ENCODE peak calls at places on chromosomes 3 and 15, in four cellular contexts. One of them, this sample, is unnamed.

GRCh38 chr3:46284981-46285683 is 42.9 kb downstream of the CCR3 start:
- DNase-seq in K562: no peak
- DNase-seq in GM12878: no peak
- DNase-seq in GM12891: no peak
- DNase-seq in this sample: no peak

GRCh38 chr15:80861776-80862175 is 82.6 kb downstream of the CEMIP start:
- DNase-seq in K562: no peak
- DNase-seq in GM12878: no peak
- DNase-seq in GM12891: no peak
- DNase-seq in this sample: no peak

GRCh38 chr3:12351145-12351544 is 62.3 kb downstream of the PPARG start:
- DNase-seq in K562: no peak
- DNase-seq in GM12878: no peak
- DNase-seq in GM12891: no peak
- DNase-seq in this sample: peak

GRCh38 chr3:10707089-10707983 is 108.7 kb upstream of the SLC6A11 start:
- DNase-seq in K562: no peak
- DNase-seq in GM12878: no peak
- DNase-seq in GM12891: no peak
- DNase-seq in this sample: no peak

GRCh38 chr15:68349173-68349572 is 71.6 kb downstream of the FEM1B start:
- DNase-seq in K562: no peak
- DNase-seq in GM12878: no peak
- DNase-seq in GM12891: no peak
- DNase-seq in this sample: no peak

GRCh38 chr3:63995056-63995576 is 28.2 kb downstream of the PSMD6 start:
- DNase-seq in K562: no peak
- DNase-seq in GM12878: no peak
- DNase-seq in GM12891: no peak
- DNase-seq in this sample: peak

GRCh38 chr3:194134231-194134756 is 1.7 kb upstream of the HES1 start:
- DNase-seq in K562: peak
- DNase-seq in GM12878: no peak
- DNase-seq in GM12891: no peak
- DNase-seq in this sample: peak

GRCh38 chr3:127074900-127075360 is 92.0 kb downstream of the PLXNA1 start:
- DNase-seq in K562: no peak
- DNase-seq in GM12878: peak
- DNase-seq in GM12891: peak
- DNase-seq in this sample: no peak

GRCh38 chr3:188956839-188957489 is 214.8 kb upstream of the TPRG1 start:
- DNase-seq in K562: peak
- DNase-seq in GM12878: no peak
- DNase-seq in GM12891: no peak
- DNase-seq in this sample: peak

GRCh38 chr3:31407665-31408064 is 125.1 kb upstream of the STT3B start:
- DNase-seq in K562: no peak
- DNase-seq in GM12878: no peak
- DNase-seq in GM12891: no peak
- DNase-seq in this sample: no peak

GRCh38 chr15:60392601-60392985 is 5.2 kb downstream of the ANXA2 start:
- DNase-seq in K562: no peak
- DNase-seq in GM12878: no peak
- DNase-seq in GM12891: no peak
- DNase-seq in this sample: no peak

GRCh38 chr15:98850991-98851776 is 156.4 kb downstream of the PGPEP1L start:
- DNase-seq in K562: peak
- DNase-seq in GM12878: no peak
- DNase-seq in GM12891: no peak
- DNase-seq in this sample: peak

GRCh38 chr15:36465304-36465703 is 114.1 kb upstream of the CDIN1 start:
- DNase-seq in K562: no peak
- DNase-seq in GM12878: no peak
- DNase-seq in GM12891: no peak
- DNase-seq in this sample: no peak

GRCh38 chr15:77538011-77538410 is 94.7 kb downstream of the LINGO1 start:
- DNase-seq in K562: no peak
- DNase-seq in GM12878: peak
- DNase-seq in GM12891: peak
- DNase-seq in this sample: no peak

GRCh38 chr3:70571696-70572095 is 259.3 kb upstream of the MDFIC2 start:
- DNase-seq in K562: no peak
- DNase-seq in GM12878: no peak
- DNase-seq in GM12891: no peak
- DNase-seq in this sample: no peak

GRCh38 chr3:49339593-49339946 is 283 bp downstream of the USP4 start:
- DNase-seq in K562: peak
- DNase-seq in GM12878: no peak
- DNase-seq in GM12891: no peak
- DNase-seq in this sample: no peak

GRCh38 chr3:32977842-32978241 is 26.4 kb downstream of the CCR4 start:
- DNase-seq in K562: no peak
- DNase-seq in GM12878: no peak
- DNase-seq in GM12891: no peak
- DNase-seq in this sample: no peak

GRCh38 chr15:84582583-84583157 is 18.1 kb upstream of the ZSCAN2 start:
- DNase-seq in K562: no peak
- DNase-seq in GM12878: no peak
- DNase-seq in GM12891: no peak
- DNase-seq in this sample: no peak

GRCh38 chr15:53446376-53446775 is 313.1 kb downstream of the WDR72 start:
- DNase-seq in K562: no peak
- DNase-seq in GM12878: no peak
- DNase-seq in GM12891: no peak
- DNase-seq in this sample: no peak

GRCh38 chr15:100628746-100629145 is 26.4 kb downstream of the ASB7 start:
- DNase-seq in K562: no peak
- DNase-seq in GM12878: no peak
- DNase-seq in GM12891: no peak
- DNase-seq in this sample: no peak

GRCh38 chr3:42094128-42094527 is 3.0 kb downstream of the TRAK1 start:
- DNase-seq in K562: no peak
- DNase-seq in GM12878: peak
- DNase-seq in GM12891: no peak
- DNase-seq in this sample: no peak

GRCh38 chr3:105608623-105609022 is 241.9 kb downstream of the ALCAM start:
- DNase-seq in K562: no peak
- DNase-seq in GM12878: no peak
- DNase-seq in GM12891: no peak
- DNase-seq in this sample: no peak

GRCh38 chr15:58839485-58839884 is 68.4 kb downstream of the MINDY2 start:
- DNase-seq in K562: no peak
- DNase-seq in GM12878: no peak
- DNase-seq in GM12891: no peak
- DNase-seq in this sample: no peak

GRCh38 chr15:63610209-63610841 is 13.1 kb downstream of the FBXL22 start:
- DNase-seq in K562: peak
- DNase-seq in GM12878: peak
- DNase-seq in GM12891: peak
- DNase-seq in this sample: peak

GRCh38 chr15:100759698-100760356 is 119.8 kb upstream of the ALDH1A3 start:
- DNase-seq in K562: no peak
- DNase-seq in GM12878: no peak
- DNase-seq in GM12891: no peak
- DNase-seq in this sample: no peak

GRCh38 chr15:44588541-44588940 is 51.6 kb downstream of the EIF3J start:
- DNase-seq in K562: no peak
- DNase-seq in GM12878: no peak
- DNase-seq in GM12891: no peak
- DNase-seq in this sample: no peak

GRCh38 chr3:78140866-78141658 is 1101.2 kb downstream of the ROBO2 start:
- DNase-seq in K562: no peak
- DNase-seq in GM12878: no peak
- DNase-seq in GM12891: no peak
- DNase-seq in this sample: no peak

GRCh38 chr3:182618981-182619591 is 174.2 kb upstream of the ATP11B start:
- DNase-seq in K562: no peak
- DNase-seq in GM12878: no peak
- DNase-seq in GM12891: no peak
- DNase-seq in this sample: no peak

GRCh38 chr3:193080821-193081220 is 160.2 kb upstream of the PLAAT1 start:
- DNase-seq in K562: no peak
- DNase-seq in GM12878: no peak
- DNase-seq in GM12891: no peak
- DNase-seq in this sample: no peak

GRCh38 chr3:187263270-187263669 is 28.3 kb downstream of the MASP1 start:
- DNase-seq in K562: no peak
- DNase-seq in GM12878: no peak
- DNase-seq in GM12891: no peak
- DNase-seq in this sample: no peak

GRCh38 chr3:41632705-41633104 is 329.2 kb downstream of the ULK4 start:
- DNase-seq in K562: no peak
- DNase-seq in GM12878: no peak
- DNase-seq in GM12891: no peak
- DNase-seq in this sample: no peak

GRCh38 chr15:70323111-70323851 is 225.6 kb upstream of the TLE3 start:
- DNase-seq in K562: no peak
- DNase-seq in GM12878: no peak
- DNase-seq in GM12891: no peak
- DNase-seq in this sample: no peak

GRCh38 chr3:197936819-197937384 is 13.1 kb upstream of the RPL35A start:
- DNase-seq in K562: no peak
- DNase-seq in GM12878: no peak
- DNase-seq in GM12891: no peak
- DNase-seq in this sample: no peak

GRCh38 chr15:98951004-98951403 is 56.6 kb downstream of the PGPEP1L start:
- DNase-seq in K562: no peak
- DNase-seq in GM12878: no peak
- DNase-seq in GM12891: no peak
- DNase-seq in this sample: no peak

DNA sequence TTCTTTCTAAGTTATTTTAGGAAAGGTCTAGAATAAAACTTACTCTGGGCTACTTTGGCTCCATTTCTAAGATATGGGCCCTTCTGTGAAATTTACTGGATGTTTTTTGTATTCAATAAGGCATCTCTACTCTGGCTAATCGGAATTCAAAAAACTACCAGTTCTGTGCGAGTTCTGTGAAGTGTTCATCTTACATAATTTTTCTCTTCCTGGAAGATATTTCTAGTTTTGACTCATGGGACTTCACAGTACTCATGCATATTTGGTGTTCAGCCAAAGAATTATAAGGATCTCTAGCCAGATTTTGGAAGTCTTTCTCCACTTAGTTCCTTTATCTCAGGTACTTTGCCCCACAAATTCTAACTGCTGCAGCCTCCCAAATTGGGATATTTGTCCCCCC is 46.4 kb upstream of the MBNL1 start:
- DNase-seq in K562: no peak
- DNase-seq in GM12878: no peak
- DNase-seq in GM12891: no peak
- DNase-seq in this sample: no peak
- TF ChIP-seq SPI1 in K562: no peak
- TF ChIP-seq SPI1 in GM12878: no peak
- TF ChIP-seq SPI1 in GM12891: no peak
- TF ChIP-seq SPI1 in this sample: no peak

GRCh38 chr15:43505723-43506122 is 11.7 kb upstream of the MAP1A start:
- DNase-seq in K562: no peak
- DNase-seq in GM12878: no peak
- DNase-seq in GM12891: no peak
- DNase-seq in this sample: no peak
- TF ChIP-seq SPI1 in K562: no peak
- TF ChIP-seq SPI1 in GM12878: no peak
- TF ChIP-seq SPI1 in GM12891: no peak
- TF ChIP-seq SPI1 in this sample: no peak

GRCh38 chr3:72889310-72890165 is 1.7 kb downstream of the GXYLT2 start:
- DNase-seq in K562: no peak
- DNase-seq in GM12878: no peak
- DNase-seq in GM12891: no peak
- DNase-seq in this sample: no peak

GRCh38 chr3:72890166-72890925 is 2.5 kb downstream of the GXYLT2 start:
- DNase-seq in K562: no peak
- DNase-seq in GM12878: no peak
- DNase-seq in GM12891: no peak
- DNase-seq in this sample: no peak

GRCh38 chr3:72892081-72892763 is 4.4 kb downstream of the GXYLT2 start:
- DNase-seq in K562: no peak
- DNase-seq in GM12878: no peak
- DNase-seq in GM12891: no peak
- DNase-seq in this sample: no peak

GRCh38 chr3:72892870-72893269 is 5.0 kb downstream of the GXYLT2 start:
- DNase-seq in K562: peak
- DNase-seq in GM12878: no peak
- DNase-seq in GM12891: no peak
- DNase-seq in this sample: no peak

DNA sequence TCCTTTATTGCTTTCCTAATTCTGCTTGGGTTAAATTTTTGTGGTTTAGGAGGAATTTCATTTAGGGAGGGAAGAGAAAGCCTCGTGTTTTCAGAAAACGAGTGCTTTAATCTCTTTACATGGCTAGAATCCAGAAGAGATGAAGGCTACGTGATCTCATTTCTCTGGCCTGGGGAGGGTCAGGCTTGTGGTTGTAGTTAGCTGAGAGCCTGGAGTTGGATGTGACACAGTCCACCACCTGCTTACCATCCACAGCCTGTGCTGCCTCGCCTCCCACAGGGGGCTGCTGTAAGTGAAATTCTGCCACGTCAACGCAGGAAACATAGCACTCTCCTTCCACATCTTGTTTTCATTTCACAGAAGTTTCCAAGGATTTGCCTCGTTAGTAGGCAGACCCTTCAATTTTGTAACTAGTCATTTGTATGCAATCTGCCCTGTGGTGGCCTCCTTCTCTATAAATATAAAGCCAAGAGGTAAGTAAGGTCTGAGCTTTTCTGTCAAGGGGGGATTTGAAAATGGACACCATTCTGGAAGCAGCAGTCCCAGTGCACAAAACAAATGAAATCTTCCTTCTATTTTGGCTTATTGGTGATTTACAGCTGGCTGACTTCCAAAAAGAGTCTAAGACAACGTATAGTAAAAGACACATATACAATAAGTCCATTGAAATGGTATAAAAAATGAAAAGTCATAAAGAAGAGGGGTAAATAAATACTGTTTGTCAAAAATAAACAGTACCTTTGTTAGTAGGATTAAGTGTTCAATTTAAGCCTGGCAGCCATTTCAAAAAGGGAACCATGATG is 3.4 kb downstream of the GXYLT2 start:
- DNase-seq in K562: peak
- DNase-seq in GM12878: no peak
- DNase-seq in GM12891: no peak
- DNase-seq in this sample: peak
- TF ChIP-seq SPI1 in K562: no peak
- TF ChIP-seq SPI1 in GM12878: no peak
- TF ChIP-seq SPI1 in GM12891: no peak
- TF ChIP-seq SPI1 in this sample: no peak

DNA sequence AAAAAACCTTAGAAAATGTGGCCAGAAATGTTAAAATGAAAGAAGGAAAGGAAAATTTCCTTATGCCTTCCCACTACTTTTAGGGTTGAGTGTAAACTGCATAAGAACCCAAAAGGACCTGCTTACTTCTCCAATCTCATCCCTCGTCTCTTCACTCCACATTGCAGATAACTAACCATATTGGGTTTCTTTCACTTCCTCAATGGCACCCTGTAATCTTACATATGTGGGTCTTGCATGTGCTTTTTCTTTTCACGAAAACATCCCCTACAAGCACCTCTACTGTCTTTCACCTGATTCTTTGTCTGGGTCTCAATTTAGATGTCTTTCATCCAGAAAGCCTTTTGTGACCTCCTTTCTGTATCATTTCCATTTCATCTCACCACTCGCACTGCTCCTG is 23.1 kb downstream of the EOMES start:
- DNase-seq in K562: no peak
- DNase-seq in GM12878: no peak
- DNase-seq in GM12891: no peak
- DNase-seq in this sample: no peak
- TF ChIP-seq SPI1 in K562: no peak
- TF ChIP-seq SPI1 in GM12878: peak
- TF ChIP-seq SPI1 in GM12891: peak
- TF ChIP-seq SPI1 in this sample: no peak

This sample was measured in HL-60.